ENCODE peak calls at places on chromosomes 7 and 10, in four cellular contexts. F, X, O and D are unnamed samples.

GRCh38 chr10:35640474-35640873 is 1.6 kb downstream of the FZD8 start:
- DNase-seq in F (peak; percentile 67), X (no peak), O (peak; percentile 38), D (no peak)

GRCh38 chr7:117949232-117949631 is 76.0 kb upstream of the CTTNBP2 start:
- DNase-seq in F (no peak), X (no peak), O (no peak), D (no peak)

GRCh38 chr10:23439920-23440875 is 1.3 kb downstream of the OTUD1 start:
- DNase-seq in F (peak; percentile 38), X (no peak), O (no peak), D (peak; percentile 46)

GRCh38 chr10:100802196-100802595 is 56.8 kb downstream of the PAX2 start:
- DNase-seq in F (no peak), X (no peak), O (no peak), D (no peak)

GRCh38 chr7:153297141-153297540 is 537.6 kb downstream of the ACTR3B start:
- DNase-seq in F (no peak), X (no peak), O (no peak), D (no peak)

GRCh38 chr7:106959753-106960152 is 84.8 kb upstream of the PRKAR2B start:
- DNase-seq in F (no peak), X (no peak), O (no peak), D (no peak)

GRCh38 chr7:106035568-106035967 is 72.5 kb downstream of the CDHR3 start:
- DNase-seq in F (no peak), X (no peak), O (no peak), D (no peak)

GRCh38 chr10:96395931-96396877 is 37.4 kb upstream of the OPALIN start:
- DNase-seq in F (peak; percentile 90), X (peak; percentile 37), O (peak; percentile 8), D (peak; percentile 52)

GRCh38 chr7:103059471-103059870 is 15.1 kb downstream of the FBXL13 start:
- DNase-seq in F (no peak), X (no peak), O (no peak), D (no peak)

GRCh38 chr7:109009636-109010035 is 440.0 kb downstream of the DNAJB9 start:
- DNase-seq in F (no peak), X (no peak), O (no peak), D (no peak)

GRCh38 chr10:52198540-52198939 is 115.5 kb upstream of the DKK1 start:
- DNase-seq in F (no peak), X (no peak), O (no peak), D (no peak)

GRCh38 chr10:4663162-4663992 is 162.6 kb upstream of the AKR1E2 start:
- DNase-seq in F (peak; percentile 93), X (no peak), O (peak; percentile 8), D (peak; percentile 98)

GRCh38 chr7:132140341-132140740 is 435.9 kb downstream of the PLXNA4 start:
- DNase-seq in F (peak; percentile 16), X (no peak), O (no peak), D (no peak)

GRCh38 chr10:103874730-103875129 is 19.4 kb upstream of the SH3PXD2A start:
- DNase-seq in F (no peak), X (no peak), O (no peak), D (no peak)

GRCh38 chr7:142460402-142461117 is 202.7 kb upstream of the PRSS58 start:
- DNase-seq in F (no peak), X (no peak), O (no peak), D (no peak)

GRCh38 chr10:99852481-99853213 is 70.2 kb downstream of the ABCC2 start:
- DNase-seq in F (no peak), X (no peak), O (no peak), D (no peak)

GRCh38 chr7:85074016-85074415 is 112.8 kb downstream of the SEMA3D start:
- DNase-seq in F (no peak), X (no peak), O (no peak), D (no peak)

GRCh38 chr7:2175091-2175490 is 57.7 kb downstream of the MAD1L1 start:
- DNase-seq in F (no peak), X (no peak), O (no peak), D (no peak)

GRCh38 chr10:131267814-131268095 is 43.8 kb downstream of the TCERG1L start:
- DNase-seq in F (no peak), X (no peak), O (no peak), D (no peak)

GRCh38 chr7:50197547-50197946 is 104.5 kb upstream of the ZPBP start:
- DNase-seq in F (no peak), X (peak; percentile 49), O (no peak), D (no peak)

GRCh38 chr10:70634011-70634410 is 31.5 kb upstream of the PRF1 start:
- DNase-seq in F (no peak), X (no peak), O (no peak), D (no peak)

GRCh38 chr7:129227646-129228578 is 3.1 kb downstream of the AHCYL2 start:
- DNase-seq in F (no peak), X (no peak), O (no peak), D (no peak)

GRCh38 chr7:151876112-151876898 is 610 bp downstream of the PRKAG2 start:
- DNase-seq in F (peak; percentile 11), X (peak; percentile 56), O (peak; percentile 20), D (no peak)

GRCh38 chr7:105691692-105692564 is 110.6 kb upstream of the EFCAB10 start:
- DNase-seq in F (peak; percentile 58), X (peak; percentile 29), O (peak; percentile 43), D (peak; percentile 71)

GRCh38 chr7:136009488-136010079 is 32.4 kb upstream of the MTPN start:
- DNase-seq in F (peak; percentile 46), X (no peak), O (peak; percentile 54), D (peak; percentile 49)

GRCh38 chr10:46518028-46518725 is 38.3 kb downstream of the GPRIN2 start:
- DNase-seq in F (no peak), X (no peak), O (no peak), D (no peak)

GRCh38 chr7:26658080-26658697 is 206.2 kb downstream of the SKAP2 start:
- DNase-seq in F (no peak), X (no peak), O (peak; percentile 42), D (no peak)

GRCh38 chr10:108591417-108591816 is 1331.9 kb downstream of the XPNPEP1 start:
- DNase-seq in F (peak; percentile 12), X (no peak), O (no peak), D (no peak)

GRCh38 chr7:77226357-77226839 is 26.8 kb upstream of the FGL2 start:
- DNase-seq in F (no peak), X (no peak), O (no peak), D (no peak)

GRCh38 chr10:61284222-61284890 is 168.8 kb downstream of the TMEM26 start:
- DNase-seq in F (peak; percentile 42), X (no peak), O (peak; percentile 14), D (peak; percentile 78)

GRCh38 chr10:75081379-75081778 is 30.1 kb upstream of the SAMD8 start:
- DNase-seq in F (no peak), X (no peak), O (no peak), D (no peak)

GRCh38 chr7:100367676-100368613 is 5.3 kb upstream of the PILRA start:
- DNase-seq in F (no peak), X (no peak), O (no peak), D (no peak)

GRCh38 chr7:5354460-5355279 is 69.0 kb downstream of the TNRC18 start:
- DNase-seq in F (peak; percentile 77), X (no peak), O (no peak), D (peak; percentile 6)

GRCh38 chr7:7565746-7566650 is 686 bp upstream of the MIOS start:
- DNase-seq in F (no peak), X (no peak), O (no peak), D (no peak)

GRCh38 chr10:78202386-78202785 is 168.7 kb downstream of the RPS24 start:
- DNase-seq in F (peak; percentile 15), X (no peak), O (no peak), D (no peak)